ENCODE peak calls at places on chromosomes 11 and 22, in nine cellular contexts. Y is NCI-H146; T is heart left ventricle; Z is DMS 273 treated with DMSO at 0.1 percent for 48 hours; L is CD4-positive, alpha-beta T cell; K is activated CD4-positive, alpha-beta memory T cell treated with anti-CD3 and anti-CD28 coated beads for 36 hours; Q is HTR-8/SVneo; V is occipital lobe; S is astrocyte of the spinal cord. W is an unnamed sample.

GRCh38 chr11:46894506-46894905 is 23.8 kb downstream of the LRP4 start:
- DNase-seq in Y (no peak), T (no peak), Z (no peak), L (no peak), K (no peak), Q (no peak), V (no peak), S (no peak), W (no peak)

GRCh38 chr11:120819437-120819836 is 204.5 kb upstream of the TBCEL start:
- DNase-seq in Y (no peak), T (no peak), Z (no peak), L (no peak), K (no peak), Q (no peak), V (no peak), S (no peak), W (no peak)

GRCh38 chr11:73734996-73735395 is 25.9 kb downstream of the RAB6A start:
- DNase-seq in Y (no peak), T (no peak), Z (no peak), L (no peak), K (no peak), Q (no peak), V (no peak), S (peak), W (no peak)

GRCh38 chr11:31233425-31233824 is 136.1 kb downstream of the DCDC1 start:
- DNase-seq in Y (peak), T (no peak), Z (no peak), L (no peak), K (no peak), Q (no peak), V (no peak), S (no peak), W (no peak)

GRCh38 chr11:62193954-62194353 is 3.9 kb downstream of the SCGB1D1 start:
- DNase-seq in Y (no peak), T (no peak), Z (no peak), L (no peak), K (peak), Q (peak), V (no peak), S (no peak), W (no peak)

GRCh38 chr11:8083871-8084281 is 2.9 kb downstream of the TUB start:
- DNase-seq in Y (no peak), T (no peak), Z (no peak), L (no peak), K (no peak), Q (no peak), V (no peak), S (no peak), W (no peak)

GRCh38 chr11:125428486-125429173 is 67.4 kb downstream of the FEZ1 start:
- DNase-seq in Y (no peak), T (no peak), Z (no peak), L (no peak), K (no peak), Q (no peak), V (no peak), S (no peak), W (no peak)

GRCh38 chr11:15481871-15482270 is 367.1 kb downstream of the INSC start:
- DNase-seq in Y (no peak), T (no peak), Z (no peak), L (no peak), K (no peak), Q (no peak), V (no peak), S (no peak), W (no peak)

GRCh38 chr11:33402066-33402465 is 144.9 kb downstream of the HIPK3 start:
- DNase-seq in Y (no peak), T (no peak), Z (no peak), L (no peak), K (no peak), Q (no peak), V (no peak), S (no peak), W (no peak)

GRCh38 chr11:23973244-23973643 is 523.6 kb upstream of the LUZP2 start:
- DNase-seq in Y (no peak), T (no peak), Z (no peak), L (no peak), K (no peak), Q (no peak), V (no peak), S (no peak), W (no peak)

GRCh38 chr22:22712092-22712658 is 67.8 kb downstream of the GGTLC2 start:
- DNase-seq in Y (no peak), T (no peak), Z (no peak), L (no peak), K (no peak), Q (no peak), V (no peak), S (no peak), W (no peak)

GRCh38 chr22:36405671-36406070 is 17.9 kb upstream of the MYH9 start:
- DNase-seq in Y (no peak), T (peak), Z (no peak), L (peak), K (peak), Q (no peak), V (no peak), S (no peak), W (no peak)

GRCh38 chr11:21567628-21568290 is 625.1 kb upstream of the ANO5 start:
- DNase-seq in Y (peak), T (no peak), Z (no peak), L (no peak), K (no peak), Q (no peak), V (no peak), S (no peak), W (no peak)

GRCh38 chr22:44402196-44403111 is 89.7 kb upstream of the SHISAL1 start:
- DNase-seq in Y (no peak), T (no peak), Z (no peak), L (peak), K (peak), Q (no peak), V (no peak), S (no peak), W (no peak)